ENCODE peak calls at places on chromosomes 12 and 14, in five cellular contexts. N, V, D, L and P are unnamed samples.

GRCh38 chr14:75242546-75243273 is 35.9 kb upstream of the FOS start:
- DNase-seq in N (no peak), V (peak; percentile 20), D (peak; percentile 66), L (no peak), P (no peak)

GRCh38 chr12:14264777-14265176 is 100.7 kb upstream of the ATF7IP start:
- DNase-seq in N (peak; percentile 47), V (no peak), D (no peak), L (no peak), P (no peak)

GRCh38 chr12:65959452-65959851 is 135.2 kb downstream of the HMGA2 start:
- DNase-seq in N (no peak), V (no peak), D (no peak), L (no peak), P (no peak)

GRCh38 chr12:75816892-75817291 is 214.7 kb downstream of the PHLDA1 start:
- DNase-seq in N (peak; percentile 47), V (no peak), D (peak; percentile 62), L (no peak), P (peak; percentile 13)

GRCh38 chr12:127903146-127903545 is 363.8 kb upstream of the TMEM132C start:
- DNase-seq in N (no peak), V (no peak), D (no peak), L (no peak), P (no peak)

GRCh38 chr12:124827588-124828184 is 36.0 kb downstream of the SCARB1 start:
- DNase-seq in N (no peak), V (no peak), D (no peak), L (peak; percentile 44), P (no peak)

GRCh38 chr12:109963330-109963729 is 32.8 kb downstream of the GIT2 start:
- DNase-seq in N (no peak), V (no peak), D (no peak), L (no peak), P (no peak)

GRCh38 chr14:58059121-58059520 is 92.9 kb downstream of the ARMH4 start:
- DNase-seq in N (no peak), V (no peak), D (no peak), L (no peak), P (no peak)

GRCh38 chr12:64587447-64587846 is 22.8 kb upstream of the RASSF3 start:
- DNase-seq in N (peak; percentile 34), V (no peak), D (no peak), L (no peak), P (no peak)

GRCh38 chr14:49483266-49483665 is 102.9 kb downstream of the RPS29 start:
- DNase-seq in N (no peak), V (no peak), D (no peak), L (no peak), P (no peak)

GRCh38 chr12:52506858-52507715 is 13.1 kb downstream of the KRT5 start:
- DNase-seq in N (peak; percentile 55), V (peak; percentile 31), D (no peak), L (no peak), P (peak; percentile 19)

GRCh38 chr12:41940571-41940970 is 204.1 kb downstream of the GXYLT1 start:
- DNase-seq in N (no peak), V (no peak), D (no peak), L (no peak), P (no peak)

GRCh38 chr12:4960030-4960429 is 50.3 kb downstream of the KCNA1 start:
- DNase-seq in N (no peak), V (no peak), D (no peak), L (no peak), P (no peak)

GRCh38 chr12:49903700-49904423 is at the start of gene FAIM2:
- DNase-seq in N (no peak), V (no peak), D (no peak), L (no peak), P (no peak)

GRCh38 chr14:105748204-105748578 is 221.8 kb downstream of the TMEM121 start:
- DNase-seq in N (no peak), V (no peak), D (peak; percentile 19), L (no peak), P (peak; percentile 31)

GRCh38 chr12:123141615-123142517 is 9.0 kb downstream of the PITPNM2 start:
- DNase-seq in N (peak; percentile 65), V (no peak), D (peak; percentile 39), L (no peak), P (no peak)

GRCh38 chr12:50740307-50740706 is 23.6 kb upstream of the ATF1 start:
- DNase-seq in N (no peak), V (no peak), D (no peak), L (no peak), P (no peak)

GRCh38 chr14:71555654-71556559 is 376.3 kb upstream of the RGS6 start:
- DNase-seq in N (peak; percentile 38), V (no peak), D (no peak), L (peak; percentile 37), P (peak; percentile 39)

GRCh38 chr14:105927661-105928060 is 401.3 kb downstream of the TMEM121 start:
- DNase-seq in N (no peak), V (no peak), D (no peak), L (no peak), P (no peak)

GRCh38 chr12:98418357-98419075 is 96.9 kb upstream of the TMPO start:
- DNase-seq in N (peak; percentile 71), V (no peak), D (peak; percentile 91), L (no peak), P (no peak)

GRCh38 chr12:67284561-67284960 is 15.4 kb downstream of the CAND1 start:
- DNase-seq in N (no peak), V (no peak), D (no peak), L (no peak), P (no peak)

GRCh38 chr12:47811581-47812484 is 7.9 kb downstream of the HDAC7 start:
- DNase-seq in N (peak; percentile 43), V (no peak), D (no peak), L (no peak), P (no peak)

GRCh38 chr14:93788307-93788556 is at the start of gene PRIMA1:
- DNase-seq in N (no peak), V (no peak), D (no peak), L (no peak), P (no peak)

GRCh38 chr12:132622437-132623071 is 4.0 kb downstream of the P2RX2 start:
- DNase-seq in N (peak; percentile 47), V (no peak), D (peak; percentile 50), L (no peak), P (no peak)

GRCh38 chr12:53928054-53928879 is 10.4 kb upstream of the HOXC13 start:
- DNase-seq in N (no peak), V (no peak), D (no peak), L (no peak), P (no peak)

GRCh38 chr12:26810330-26810729 is 22.7 kb downstream of the ITPR2 start:
- DNase-seq in N (no peak), V (no peak), D (peak; percentile 6), L (no peak), P (no peak)

GRCh38 chr12:43758247-43758727 is 303 bp downstream of the PUS7L start:
- DNase-seq in N (peak; percentile 52), V (no peak), D (peak; percentile 55), L (peak; percentile 5), P (no peak)

GRCh38 chr14:99907761-99908652 is 114.8 kb downstream of the EML1 start:
- DNase-seq in N (no peak), V (no peak), D (no peak), L (no peak), P (no peak)

GRCh38 chr12:15982471-15982870 is 71.3 kb downstream of the DERA start:
- DNase-seq in N (peak; percentile 7), V (no peak), D (peak; percentile 25), L (no peak), P (no peak)

GRCh38 chr14:66174453-66174891 is 311.7 kb upstream of the CCDC196 start:
- DNase-seq in N (no peak), V (no peak), D (no peak), L (no peak), P (no peak)

GRCh38 chr12:56589783-56590182 is 40.3 kb downstream of the BAZ2A start:
- DNase-seq in N (no peak), V (no peak), D (no peak), L (no peak), P (no peak)